ENCODE peak calls at places on chromosomes 3 and 15, in nine cellular contexts. One of them, this sample, is unnamed.

GRCh38 chr3:87132801-87133200 is 94.3 kb upstream of the CHMP2B start:
- DNase-seq in cerebellum: no peak
- DNase-seq in NCI-H510A: no peak
- DNase-seq in LHCN-M2: peak
- DNase-seq in body of pancreas: no peak
- DNase-seq in NCI-H1417: no peak
- DNase-seq in NCI-H345: no peak
- DNase-seq in D341Med: no peak
- DNase-seq in fibroblast of the aortic adventitia: no peak
- DNase-seq in this sample: no peak

GRCh38 chr3:195746751-195747150 is 26.0 kb downstream of the MUC20 start:
- DNase-seq in body of pancreas: no peak
- DNase-seq in fibroblast of the aortic adventitia: no peak
- DNase-seq in cerebellum: no peak
- DNase-seq in D341Med: no peak
- DNase-seq in NCI-H345: no peak
- DNase-seq in NCI-H510A: no peak
- DNase-seq in NCI-H1417: no peak
- DNase-seq in LHCN-M2: no peak
- DNase-seq in this sample: no peak

GRCh38 chr3:122515856-122516255 is 1.1 kb upstream of the KPNA1 start:
- DNase-seq in D341Med: no peak
- DNase-seq in NCI-H1417: no peak
- DNase-seq in cerebellum: no peak
- DNase-seq in LHCN-M2: no peak
- DNase-seq in NCI-H510A: no peak
- DNase-seq in NCI-H345: no peak
- DNase-seq in body of pancreas: no peak
- DNase-seq in fibroblast of the aortic adventitia: no peak
- DNase-seq in this sample: no peak

GRCh38 chr3:164608554-164609276 is 469.6 kb downstream of the SI start:
- DNase-seq in LHCN-M2: peak
- DNase-seq in fibroblast of the aortic adventitia: no peak
- DNase-seq in body of pancreas: peak
- DNase-seq in D341Med: no peak
- DNase-seq in NCI-H510A: no peak
- DNase-seq in NCI-H1417: no peak
- DNase-seq in cerebellum: no peak
- DNase-seq in NCI-H345: no peak
- DNase-seq in this sample: no peak

GRCh38 chr15:94411279-94411678 is 179.9 kb downstream of the MCTP2 start:
- DNase-seq in D341Med: no peak
- DNase-seq in NCI-H1417: peak
- DNase-seq in NCI-H510A: no peak
- DNase-seq in cerebellum: no peak
- DNase-seq in LHCN-M2: no peak
- DNase-seq in fibroblast of the aortic adventitia: no peak
- DNase-seq in NCI-H345: peak
- DNase-seq in body of pancreas: no peak
- DNase-seq in this sample: peak

GRCh38 chr3:47245271-47245670 is 37.3 kb downstream of the KIF9 start:
- DNase-seq in LHCN-M2: no peak
- DNase-seq in D341Med: no peak
- DNase-seq in fibroblast of the aortic adventitia: no peak
- DNase-seq in NCI-H345: no peak
- DNase-seq in NCI-H1417: no peak
- DNase-seq in cerebellum: no peak
- DNase-seq in NCI-H510A: no peak
- DNase-seq in body of pancreas: no peak
- DNase-seq in this sample: no peak

GRCh38 chr3:37876279-37876678 is 14.6 kb downstream of the CTDSPL start:
- DNase-seq in fibroblast of the aortic adventitia: no peak
- DNase-seq in NCI-H345: no peak
- DNase-seq in NCI-H1417: no peak
- DNase-seq in D341Med: no peak
- DNase-seq in LHCN-M2: no peak
- DNase-seq in cerebellum: no peak
- DNase-seq in body of pancreas: no peak
- DNase-seq in NCI-H510A: no peak
- DNase-seq in this sample: no peak

GRCh38 chr15:69562097-69562496 is 109.5 kb downstream of the RPLP1 start:
- DNase-seq in NCI-H345: no peak
- DNase-seq in NCI-H510A: no peak
- DNase-seq in LHCN-M2: no peak
- DNase-seq in NCI-H1417: no peak
- DNase-seq in D341Med: no peak
- DNase-seq in fibroblast of the aortic adventitia: no peak
- DNase-seq in body of pancreas: no peak
- DNase-seq in cerebellum: no peak
- DNase-seq in this sample: peak

GRCh38 chr15:94238539-94239118 is 7.3 kb downstream of the MCTP2 start:
- DNase-seq in fibroblast of the aortic adventitia: no peak
- DNase-seq in body of pancreas: no peak
- DNase-seq in D341Med: no peak
- DNase-seq in cerebellum: no peak
- DNase-seq in LHCN-M2: no peak
- DNase-seq in NCI-H345: no peak
- DNase-seq in NCI-H510A: peak
- DNase-seq in NCI-H1417: peak
- DNase-seq in this sample: peak

GRCh38 chr3:120524171-120524923 is 71.8 kb upstream of the NDUFB4 start:
- DNase-seq in NCI-H1417: no peak
- DNase-seq in fibroblast of the aortic adventitia: peak
- DNase-seq in LHCN-M2: peak
- DNase-seq in NCI-H345: no peak
- DNase-seq in NCI-H510A: no peak
- DNase-seq in body of pancreas: no peak
- DNase-seq in D341Med: no peak
- DNase-seq in cerebellum: no peak
- DNase-seq in this sample: no peak

GRCh38 chr3:56928379-56929068 is 126.8 kb upstream of the ARHGEF3 start:
- DNase-seq in LHCN-M2: peak
- DNase-seq in NCI-H1417: no peak
- DNase-seq in NCI-H510A: no peak
- DNase-seq in fibroblast of the aortic adventitia: peak
- DNase-seq in body of pancreas: no peak
- DNase-seq in D341Med: peak
- DNase-seq in NCI-H345: no peak
- DNase-seq in cerebellum: no peak
- DNase-seq in this sample: no peak

GRCh38 chr15:48427960-48428547 is 96.8 kb downstream of the DUT start:
- DNase-seq in D341Med: no peak
- DNase-seq in NCI-H1417: no peak
- DNase-seq in NCI-H510A: no peak
- DNase-seq in body of pancreas: no peak
- DNase-seq in cerebellum: no peak
- DNase-seq in NCI-H345: no peak
- DNase-seq in LHCN-M2: peak
- DNase-seq in fibroblast of the aortic adventitia: peak
- DNase-seq in this sample: no peak

GRCh38 chr3:125055913-125056705 is at the start of gene HEG1:
- DNase-seq in D341Med: peak
- DNase-seq in LHCN-M2: peak
- DNase-seq in body of pancreas: peak
- DNase-seq in NCI-H510A: no peak
- DNase-seq in cerebellum: peak
- DNase-seq in NCI-H345: no peak
- DNase-seq in fibroblast of the aortic adventitia: peak
- DNase-seq in NCI-H1417: peak
- DNase-seq in this sample: peak

GRCh38 chr3:24299801-24300626 is 194.6 kb downstream of the THRB start:
- DNase-seq in NCI-H1417: no peak
- DNase-seq in NCI-H345: no peak
- DNase-seq in LHCN-M2: peak
- DNase-seq in NCI-H510A: no peak
- DNase-seq in D341Med: no peak
- DNase-seq in fibroblast of the aortic adventitia: peak
- DNase-seq in body of pancreas: peak
- DNase-seq in cerebellum: no peak
- DNase-seq in this sample: no peak

GRCh38 chr15:27660676-27661075 is 438.4 kb downstream of the OCA2 start:
- DNase-seq in D341Med: no peak
- DNase-seq in body of pancreas: no peak
- DNase-seq in fibroblast of the aortic adventitia: no peak
- DNase-seq in NCI-H1417: no peak
- DNase-seq in LHCN-M2: no peak
- DNase-seq in NCI-H510A: no peak
- DNase-seq in cerebellum: no peak
- DNase-seq in NCI-H345: no peak
- DNase-seq in this sample: no peak

GRCh38 chr15:55526559-55527036 is 18.6 kb upstream of the DNAAF4 start:
- DNase-seq in NCI-H345: peak
- DNase-seq in NCI-H510A: no peak
- DNase-seq in D341Med: peak
- DNase-seq in LHCN-M2: peak
- DNase-seq in NCI-H1417: peak
- DNase-seq in fibroblast of the aortic adventitia: peak
- DNase-seq in body of pancreas: peak
- DNase-seq in cerebellum: no peak
- DNase-seq in this sample: peak

GRCh38 chr3:31275038-31275562 is 257.6 kb upstream of the STT3B start:
- DNase-seq in NCI-H345: no peak
- DNase-seq in LHCN-M2: peak
- DNase-seq in body of pancreas: peak
- DNase-seq in fibroblast of the aortic adventitia: peak
- DNase-seq in NCI-H510A: no peak
- DNase-seq in NCI-H1417: no peak
- DNase-seq in cerebellum: no peak
- DNase-seq in D341Med: no peak
- DNase-seq in this sample: no peak

GRCh38 chr3:10357592-10358308 is 36.8 kb upstream of the SEC13 start:
- DNase-seq in fibroblast of the aortic adventitia: peak
- DNase-seq in cerebellum: no peak
- DNase-seq in NCI-H1417: no peak
- DNase-seq in NCI-H510A: no peak
- DNase-seq in D341Med: no peak
- DNase-seq in body of pancreas: no peak
- DNase-seq in LHCN-M2: peak
- DNase-seq in NCI-H345: no peak
- DNase-seq in this sample: no peak

GRCh38 chr3:23696842-23697241 is 108.9 kb upstream of the UBE2E1 start:
- DNase-seq in NCI-H1417: peak
- DNase-seq in NCI-H510A: no peak
- DNase-seq in body of pancreas: no peak
- DNase-seq in NCI-H345: no peak
- DNase-seq in D341Med: no peak
- DNase-seq in cerebellum: no peak
- DNase-seq in fibroblast of the aortic adventitia: peak
- DNase-seq in LHCN-M2: no peak
- DNase-seq in this sample: peak

GRCh38 chr15:58179741-58180381 is 41.7 kb downstream of the AQP9 start:
- DNase-seq in fibroblast of the aortic adventitia: peak
- DNase-seq in cerebellum: no peak
- DNase-seq in NCI-H510A: no peak
- DNase-seq in LHCN-M2: peak
- DNase-seq in body of pancreas: no peak
- DNase-seq in NCI-H1417: no peak
- DNase-seq in D341Med: no peak
- DNase-seq in NCI-H345: no peak
- DNase-seq in this sample: no peak

GRCh38 chr3:129015388-129016105 is 14.4 kb downstream of the EFCC1 start:
- DNase-seq in LHCN-M2: no peak
- DNase-seq in fibroblast of the aortic adventitia: no peak
- DNase-seq in NCI-H1417: no peak
- DNase-seq in NCI-H345: no peak
- DNase-seq in body of pancreas: no peak
- DNase-seq in NCI-H510A: no peak
- DNase-seq in D341Med: no peak
- DNase-seq in cerebellum: no peak
- DNase-seq in this sample: no peak

GRCh38 chr15:52677593-52677992 is 1.6 kb downstream of the ATOSA start:
- DNase-seq in NCI-H345: no peak
- DNase-seq in NCI-H1417: no peak
- DNase-seq in LHCN-M2: no peak
- DNase-seq in body of pancreas: no peak
- DNase-seq in D341Med: no peak
- DNase-seq in NCI-H510A: no peak
- DNase-seq in fibroblast of the aortic adventitia: peak
- DNase-seq in cerebellum: no peak
- DNase-seq in this sample: no peak

GRCh38 chr3:58471025-58471887 is 20.6 kb upstream of the KCTD6 start:
- DNase-seq in LHCN-M2: peak
- DNase-seq in NCI-H1417: peak
- DNase-seq in cerebellum: no peak
- DNase-seq in NCI-H345: peak
- DNase-seq in NCI-H510A: peak
- DNase-seq in body of pancreas: peak
- DNase-seq in D341Med: no peak
- DNase-seq in fibroblast of the aortic adventitia: peak
- DNase-seq in this sample: peak

GRCh38 chr15:68644088-68644904 is 65.5 kb downstream of the CORO2B start:
- DNase-seq in NCI-H1417: no peak
- DNase-seq in cerebellum: no peak
- DNase-seq in body of pancreas: no peak
- DNase-seq in D341Med: no peak
- DNase-seq in fibroblast of the aortic adventitia: peak
- DNase-seq in NCI-H510A: no peak
- DNase-seq in LHCN-M2: peak
- DNase-seq in NCI-H345: no peak
- DNase-seq in this sample: peak

GRCh38 chr3:36631549-36631948 is 132.8 kb downstream of the DCLK3 start:
- DNase-seq in NCI-H345: no peak
- DNase-seq in NCI-H1417: no peak
- DNase-seq in LHCN-M2: no peak
- DNase-seq in cerebellum: no peak
- DNase-seq in fibroblast of the aortic adventitia: no peak
- DNase-seq in NCI-H510A: no peak
- DNase-seq in body of pancreas: no peak
- DNase-seq in D341Med: no peak
- DNase-seq in this sample: no peak

GRCh38 chr3:8239718-8240698 is 261.6 kb upstream of the LMCD1 start:
- DNase-seq in NCI-H1417: peak
- DNase-seq in LHCN-M2: peak
- DNase-seq in NCI-H345: peak
- DNase-seq in D341Med: peak
- DNase-seq in NCI-H510A: no peak
- DNase-seq in fibroblast of the aortic adventitia: peak
- DNase-seq in body of pancreas: peak
- DNase-seq in cerebellum: no peak
- DNase-seq in this sample: peak

GRCh38 chr3:64344721-64345207 is 119.5 kb upstream of the PRICKLE2 start:
- DNase-seq in NCI-H510A: no peak
- DNase-seq in fibroblast of the aortic adventitia: peak
- DNase-seq in cerebellum: peak
- DNase-seq in body of pancreas: no peak
- DNase-seq in D341Med: no peak
- DNase-seq in LHCN-M2: peak
- DNase-seq in NCI-H1417: no peak
- DNase-seq in NCI-H345: no peak
- DNase-seq in this sample: peak

GRCh38 chr3:54427951-54428871 is 305.9 kb downstream of the CACNA2D3 start:
- DNase-seq in LHCN-M2: peak
- DNase-seq in NCI-H345: peak
- DNase-seq in NCI-H510A: no peak
- DNase-seq in body of pancreas: peak
- DNase-seq in cerebellum: peak
- DNase-seq in fibroblast of the aortic adventitia: peak
- DNase-seq in NCI-H1417: peak
- DNase-seq in D341Med: peak
- DNase-seq in this sample: peak

GRCh38 chr3:14238356-14238755 is 59.7 kb downstream of the LSM3 start:
- DNase-seq in fibroblast of the aortic adventitia: no peak
- DNase-seq in cerebellum: no peak
- DNase-seq in body of pancreas: no peak
- DNase-seq in D341Med: no peak
- DNase-seq in NCI-H510A: no peak
- DNase-seq in NCI-H345: no peak
- DNase-seq in NCI-H1417: no peak
- DNase-seq in LHCN-M2: no peak
- DNase-seq in this sample: no peak

GRCh38 chr3:128011140-128011539 is 41.1 kb upstream of the SEC61A1 start:
- DNase-seq in NCI-H510A: peak
- DNase-seq in LHCN-M2: no peak
- DNase-seq in NCI-H345: no peak
- DNase-seq in cerebellum: no peak
- DNase-seq in NCI-H1417: peak
- DNase-seq in body of pancreas: peak
- DNase-seq in D341Med: peak
- DNase-seq in fibroblast of the aortic adventitia: peak
- DNase-seq in this sample: peak